ENCODE peak calls at places on chromosomes 13 and 19, in eight cellular contexts. C, M, T, V, H, A, K and G are unnamed samples.

GRCh38 chr13:38758278-38758677 is 71.4 kb downstream of the FREM2 start:
- DNase-seq in C (no peak), M (no peak), T (no peak), V (no peak), H (no peak), A (no peak), K (no peak), G (no peak)

GRCh38 chr13:45807520-45808099 is 43.9 kb downstream of the SIAH3 start:
- DNase-seq in C (no peak), M (peak; percentile 3), T (peak; percentile 73), V (peak; percentile 9), H (peak; percentile 52), A (peak; percentile 13), K (no peak), G (no peak)

GRCh38 chr13:24097667-24098066 is 62.9 kb upstream of the SPATA13 start:
- DNase-seq in C (no peak), M (no peak), T (no peak), V (peak; percentile 38), H (no peak), A (no peak), K (no peak), G (no peak)

GRCh38 chr19:29497241-29497640 is 28.6 kb upstream of the VSTM2B start:
- DNase-seq in C (no peak), M (no peak), T (no peak), V (no peak), H (no peak), A (no peak), K (no peak), G (no peak)

GRCh38 chr13:76641056-76641455 is 245.1 kb downstream of the KCTD12 start:
- DNase-seq in C (no peak), M (no peak), T (peak; percentile 42), V (no peak), H (peak; percentile 46), A (no peak), K (no peak), G (no peak)

GRCh38 chr19:35318679-35319448 is 10.1 kb upstream of the CD22 start:
- DNase-seq in C (peak; percentile 21), M (peak; percentile 53), T (no peak), V (peak; percentile 33), H (peak; percentile 73), A (no peak), K (no peak), G (no peak)

GRCh38 chr13:23357349-23357748 is 76.2 kb downstream of the SACS start:
- DNase-seq in C (no peak), M (no peak), T (no peak), V (no peak), H (no peak), A (no peak), K (no peak), G (no peak)

GRCh38 chr13:111961236-111961635 is 105.7 kb upstream of the SOX1 start:
- DNase-seq in C (no peak), M (no peak), T (no peak), V (no peak), H (no peak), A (no peak), K (no peak), G (no peak)

GRCh38 chr13:33057019-33057785 is 41.0 kb downstream of the KL start:
- DNase-seq in C (no peak), M (no peak), T (peak; percentile 68), V (no peak), H (peak; percentile 15), A (no peak), K (no peak), G (no peak)

GRCh38 chr19:29630661-29631060 is 24.6 kb downstream of the POP4 start:
- DNase-seq in C (no peak), M (no peak), T (no peak), V (no peak), H (peak; percentile 31), A (no peak), K (no peak), G (no peak)

GRCh38 chr13:31452525-31452924 is 252.8 kb downstream of the B3GLCT start:
- DNase-seq in C (no peak), M (no peak), T (no peak), V (no peak), H (no peak), A (no peak), K (no peak), G (no peak)

GRCh38 chr13:72823081-72823480 is 41.1 kb downstream of the PIBF1 start:
- DNase-seq in C (no peak), M (no peak), T (no peak), V (no peak), H (no peak), A (no peak), K (no peak), G (no peak)

GRCh38 chr13:94712812-94713555 is 639 bp upstream of the SOX21 start:
- DNase-seq in C (peak; percentile 40), M (no peak), T (peak; percentile 44), V (no peak), H (peak; percentile 59), A (no peak), K (no peak), G (no peak)

GRCh38 chr13:75305057-75305456 is 176.9 kb downstream of the TBC1D4 start:
- DNase-seq in C (no peak), M (peak; percentile 46), T (peak; percentile 14), V (no peak), H (no peak), A (no peak), K (no peak), G (no peak)

GRCh38 chr19:17775245-17775927 is 19.6 kb upstream of the B3GNT3 start:
- DNase-seq in C (no peak), M (peak; percentile 67), T (no peak), V (peak; percentile 59), H (peak; percentile 9), A (peak; percentile 34), K (no peak), G (peak; percentile 28)

GRCh38 chr13:46751811-46752635 is 44.9 kb downstream of the ESD start:
- DNase-seq in C (no peak), M (no peak), T (peak; percentile 9), V (peak; percentile 55), H (peak; percentile 60), A (peak; percentile 13), K (peak; percentile 81), G (peak; percentile 66)

GRCh38 chr13:71417205-71417604 is 449.8 kb downstream of the DACH1 start:
- DNase-seq in C (no peak), M (no peak), T (no peak), V (no peak), H (no peak), A (no peak), K (no peak), G (no peak)

GRCh38 chr13:113616991-113617749 is 32.6 kb downstream of the TFDP1 start:
- DNase-seq in C (no peak), M (no peak), T (peak; percentile 14), V (no peak), H (no peak), A (no peak), K (no peak), G (no peak)

GRCh38 chr13:25901460-25902376 is 150.1 kb downstream of the SHISA2 start:
- DNase-seq in C (no peak), M (peak; percentile 25), T (peak; percentile 94), V (no peak), H (no peak), A (no peak), K (peak; percentile 76), G (peak; percentile 24)